ENCODE peak calls at places on chromosomes 16 and 17, in four cellular contexts. U is testis, P is IMR-90, K is prostate gland. D is an unnamed sample. For H3K4me1, the result is how much of the 10 kb centered on the place peaks cover.

GRCh38 chr17:70084476-70084875 is 9.5 kb downstream of the KCNJ16 start:
- DNase-seq in U (no peak), P (peak), K (no peak), D (no peak)

GRCh38 chr17:82917656-82918345 is 78.0 kb upstream of the ZNF750 start:
- DNase-seq in U (no peak), P (peak), K (no peak), D (peak)

GRCh38 chr17:37310940-37311339 is 64.8 kb upstream of the C17orf78 start:
- DNase-seq in U (no peak), P (no peak), K (no peak), D (no peak)

GRCh38 chr16:17607624-17608023 is 136.9 kb upstream of the XYLT1 start:
- DNase-seq in U (no peak), P (no peak), K (no peak), D (no peak)

GRCh38 chr17:36600477-36600876 is 906 bp upstream of the MRM1 start:
- DNase-seq in U (no peak), P (no peak), K (no peak), D (no peak)

GRCh38 chr17:56887105-56887504 is 26.7 kb downstream of the TRIM25 start:
- DNase-seq in U (no peak), P (peak), K (no peak), D (no peak)

GRCh38 chr17:1999557-2000251 is 25.4 kb downstream of the RTN4RL1 start:
- DNase-seq in U (peak), P (peak), K (peak), D (peak)

GRCh38 chr17:6706499-6706898 is 6.7 kb downstream of the SLC13A5 start:
- DNase-seq in U (no peak), P (no peak), K (no peak), D (no peak)

GRCh38 chr17:75847595-75848522 is 3.7 kb upstream of the UNC13D start:
- DNase-seq in U (no peak), P (no peak), K (no peak), D (no peak)

GRCh38 chr17:75846701-75847594 is 2.7 kb upstream of the UNC13D start:
- DNase-seq in U (no peak), P (no peak), K (no peak), D (no peak)

GRCh38 chr17:75849724-75850123 is 5.4 kb downstream of the WBP2 start:
- DNase-seq in U (no peak), P (no peak), K (no peak), D (no peak)

GRCh38 chr17:75849304-75849695 is 5.1 kb upstream of the UNC13D start:
- DNase-seq in U (no peak), P (no peak), K (no peak), D (no peak)

DNA sequence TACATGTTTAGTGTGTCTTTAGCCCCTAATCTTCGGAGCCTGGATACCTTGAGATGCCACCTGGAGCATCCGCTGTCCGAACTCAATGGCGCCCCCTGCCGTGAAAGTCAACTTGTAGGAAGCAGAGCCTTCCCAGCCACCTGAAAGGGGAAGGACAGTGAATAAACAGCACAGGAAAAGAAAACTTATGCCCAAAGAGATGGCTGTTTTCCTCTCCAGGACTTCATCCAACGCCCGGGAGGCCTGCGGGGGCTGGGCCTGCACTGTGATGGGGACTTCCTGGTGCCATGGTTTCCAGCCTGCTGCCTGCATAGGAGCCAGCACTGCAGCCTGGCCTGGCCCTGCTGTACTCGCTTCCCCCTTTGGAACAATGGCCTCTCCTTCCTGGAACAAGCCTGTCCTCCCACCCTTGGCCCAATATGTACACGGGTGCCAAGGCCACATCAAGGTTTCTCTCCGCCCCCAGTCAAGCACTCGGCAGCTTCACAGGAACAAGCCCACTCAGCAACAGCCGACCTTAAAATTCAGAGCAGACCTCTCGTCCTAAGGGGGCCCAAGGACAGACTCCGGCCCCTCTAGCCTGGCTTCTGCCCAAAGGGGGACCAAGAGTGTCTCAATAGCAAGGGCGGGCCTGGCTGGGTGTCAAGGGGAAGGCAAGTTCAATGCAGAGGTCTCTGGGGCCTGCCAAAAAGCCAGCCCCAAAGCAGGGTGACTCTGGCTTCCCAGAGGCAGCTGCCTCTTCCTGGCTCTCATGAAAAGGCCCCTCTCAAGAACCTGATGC is 4.5 kb upstream of the UNC13D start:
- DNase-seq in U (peak), P (peak), K (peak), D (peak)
- H3K4me1 ChIP-seq in U (half or more), P (under half), K (under half), D (half or more)

GRCh38 chr17:488993-489757 is 136.6 kb upstream of the RPH3AL start:
- DNase-seq in U (no peak), P (peak), K (no peak), D (no peak)
- H3K27ac ChIP-seq in U (peak), P (peak), K (peak), D (no peak)

GRCh38 chr16:89334988-89335802 is 117.7 kb downstream of the ZNF778 start:
- DNase-seq in U (no peak), P (no peak), K (no peak), D (no peak)

GRCh38 chr16:89337965-89338364 is 120.5 kb downstream of the ZNF778 start:
- DNase-seq in U (no peak), P (no peak), K (no peak), D (no peak)

GRCh38 chr16:89334461-89334860 is 117.0 kb downstream of the ZNF778 start:
- DNase-seq in U (no peak), P (no peak), K (no peak), D (no peak)

GRCh38 chr16:89334050-89334449 is 116.5 kb downstream of the ZNF778 start:
- DNase-seq in U (no peak), P (no peak), K (no peak), D (no peak)

GRCh38 chr16:89335803-89336485 is 118.4 kb downstream of the ZNF778 start:
- DNase-seq in U (no peak), P (no peak), K (no peak), D (no peak)
- H3K4me1 ChIP-seq in U (under half), P (under half), K (under half), D (under half)

GRCh38 chr17:50111687-50112655 is 16.8 kb downstream of the PDK2 start:
- DNase-seq in U (peak), P (no peak), K (no peak), D (peak)
- H3K27ac ChIP-seq in U (peak), P (no peak), K (peak), D (peak)

DNA sequence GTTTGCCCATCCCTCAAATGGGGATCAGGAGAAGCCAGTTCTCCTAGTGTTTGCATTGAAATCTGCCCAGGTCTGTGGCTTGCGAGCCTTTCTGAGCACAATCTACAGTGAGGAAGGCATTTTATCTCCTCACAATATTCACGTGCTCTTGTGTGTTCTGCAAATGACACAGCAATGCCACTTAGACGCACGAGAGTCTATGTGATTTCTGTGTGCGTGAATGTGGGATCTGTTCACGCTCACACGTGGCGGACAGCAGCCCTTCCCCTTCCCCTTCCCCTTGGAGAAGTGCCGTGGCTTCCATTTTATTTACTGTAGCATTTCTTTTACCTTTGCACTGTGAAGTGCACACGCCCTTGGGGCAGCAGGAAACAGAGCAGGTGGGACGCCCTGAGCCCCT is 17.7 kb upstream of the CBFA2T3 start:
- DNase-seq in U (no peak), P (no peak), K (no peak), D (no peak)
- H3K4me1 ChIP-seq in U (under half), P (under half), K (under half), D (under half)

GRCh38 chr17:46140645-46141197 is 52.5 kb downstream of the KANSL1 start:
- DNase-seq in U (no peak), P (no peak), K (no peak), D (no peak)

GRCh38 chr17:46139365-46140210 is 53.6 kb downstream of the KANSL1 start:
- DNase-seq in U (no peak), P (no peak), K (no peak), D (no peak)

GRCh38 chr17:46143827-46144236 is 49.4 kb downstream of the KANSL1 start:
- DNase-seq in U (no peak), P (no peak), K (no peak), D (no peak)

GRCh38 chr17:46144246-46144645 is 49.0 kb downstream of the KANSL1 start:
- DNase-seq in U (no peak), P (no peak), K (no peak), D (no peak)

DNA sequence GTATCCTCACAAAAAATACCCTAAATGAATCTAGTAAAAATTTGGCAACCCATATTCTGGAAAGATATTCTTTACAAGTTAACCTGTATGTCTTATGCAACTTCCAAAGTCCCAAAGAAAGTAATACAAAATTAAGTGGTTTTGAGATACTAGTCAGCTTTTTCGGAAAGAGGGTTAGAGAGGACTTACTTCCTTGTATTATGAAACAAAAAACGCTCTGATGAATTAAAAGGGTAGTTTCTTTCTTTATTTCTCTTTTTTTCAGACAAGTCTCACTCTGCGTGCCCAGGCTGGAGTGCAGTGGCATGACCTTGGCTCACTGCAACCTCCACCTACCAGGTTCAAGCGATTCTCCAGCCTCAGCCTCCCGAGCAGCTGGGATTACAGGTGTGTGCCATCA is 51.6 kb downstream of the KANSL1 start:
- DNase-seq in U (no peak), P (no peak), K (no peak), D (no peak)
- H3K27ac ChIP-seq in U (no peak), P (no peak), K (no peak), D (no peak)

GRCh38 chr17:48545022-48545376 is at the start of gene HOXB2:
- DNase-seq in U (no peak), P (peak), K (no peak), D (peak)

GRCh38 chr17:48544356-48545021 is 420 bp downstream of the HOXB2 start:
- DNase-seq in U (peak), P (peak), K (peak), D (peak)

GRCh38 chr17:48543854-48544355 is 1.0 kb downstream of the HOXB2 start:
- DNase-seq in U (no peak), P (no peak), K (no peak), D (no peak)

GRCh38 chr17:48546187-48546923 is 1.4 kb upstream of the HOXB2 start:
- DNase-seq in U (no peak), P (peak), K (no peak), D (no peak)

GRCh38 chr17:48545539-48545938 is 630 bp upstream of the HOXB2 start:
- DNase-seq in U (no peak), P (peak), K (no peak), D (no peak)
- H3K4me1 ChIP-seq in U (under half), P (under half), K (under half), D (under half)

GRCh38 chr16:53960954-53961616 is 257.1 kb downstream of the FTO start:
- DNase-seq in U (no peak), P (no peak), K (peak), D (no peak)

GRCh38 chr16:53960050-53960812 is 256.3 kb downstream of the FTO start:
- DNase-seq in U (no peak), P (no peak), K (no peak), D (no peak)

GRCh38 chr16:53967172-53967571 is 263.2 kb downstream of the FTO start:
- DNase-seq in U (no peak), P (no peak), K (no peak), D (no peak)

GRCh38 chr16:53962041-53962440 is 258.1 kb downstream of the FTO start:
- DNase-seq in U (no peak), P (no peak), K (no peak), D (no peak)

DNA sequence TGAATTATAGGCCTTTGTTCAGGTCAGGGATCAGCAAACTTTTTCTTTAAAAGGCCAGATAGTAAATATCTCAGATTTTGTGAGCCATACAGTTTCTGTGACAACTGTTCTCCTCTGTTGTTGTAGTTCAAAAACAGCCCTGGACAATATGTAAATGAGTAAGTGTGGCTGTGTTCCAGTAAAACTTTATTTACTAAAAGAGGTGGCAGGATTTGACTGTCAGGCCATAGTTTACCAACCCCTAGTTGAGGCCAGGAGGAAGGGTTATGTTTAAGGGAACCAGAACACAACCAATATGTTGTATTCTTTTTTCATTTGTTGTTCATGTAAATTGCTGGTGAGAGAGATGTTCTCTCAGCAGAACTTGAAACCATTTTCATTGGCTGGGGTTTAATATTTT is 260.2 kb downstream of the FTO start:
- DNase-seq in U (no peak), P (no peak), K (no peak), D (no peak)
- H3K27ac ChIP-seq in U (no peak), P (no peak), K (no peak), D (no peak)